ENCODE peak calls at places on chromosome 6, in five cellular contexts. Y is PC-3, G is GM23338, D is IMR-90, O is left ventricle myocardium inferior. V is an unnamed sample. For H3K27me3, the result is how much of the 10 kb centered on the place peaks cover.

GRCh38 chr6:148407372-148407771 is 64.7 kb downstream of the SASH1 start:
- DNase-seq in D (peak), G (no peak), Y (peak), O (no peak), V (peak)

GRCh38 chr6:73354389-73354651 is 244 bp upstream of the DPPA5 start:
- DNase-seq in O (no peak), D (no peak), G (no peak), Y (no peak), V (no peak)

GRCh38 chr6:90219168-90219985 is 77.3 kb downstream of the BACH2 start:
- DNase-seq in G (peak), Y (peak), D (peak), O (no peak), V (peak)

GRCh38 chr6:105786890-105787655 is 299.1 kb upstream of the PRDM1 start:
- DNase-seq in D (no peak), G (no peak), O (no peak), Y (no peak), V (no peak)

GRCh38 chr6:111193156-111193555 is 105.9 kb downstream of the SLC16A10 start:
- DNase-seq in G (no peak), Y (no peak), O (no peak), D (no peak), V (no peak)

GRCh38 chr6:91081452-91082067 is 494.7 kb upstream of the MAP3K7 start:
- DNase-seq in G (peak), Y (peak), D (peak), O (no peak), V (peak)

GRCh38 chr6:25842526-25842925 is 10.7 kb upstream of the SLC17A1 start:
- DNase-seq in Y (no peak), O (no peak), G (no peak), D (no peak), V (no peak)

GRCh38 chr6:842141-842540 is 149.2 kb upstream of the EXOC2 start:
- DNase-seq in D (no peak), G (no peak), Y (no peak), O (no peak), V (no peak)

GRCh38 chr6:166078294-166078693 is 89.4 kb downstream of the TBXT start:
- DNase-seq in O (no peak), D (peak), G (no peak), Y (no peak), V (peak)

GRCh38 chr6:111600588-111601440 is 4.9 kb downstream of the TRAF3IP2 start:
- DNase-seq in O (no peak), Y (no peak), G (no peak), D (no peak), V (no peak)

GRCh38 chr6:5457983-5458683 is 196.8 kb downstream of the FARS2 start:
- DNase-seq in D (no peak), G (no peak), O (no peak), Y (peak), V (no peak)

GRCh38 chr6:160960839-160961238 is 30.7 kb upstream of the MAP3K4 start:
- DNase-seq in O (no peak), Y (no peak), D (no peak), G (no peak), V (no peak)

GRCh38 chr6:21953831-21954801 is 342.7 kb downstream of the PRL start:
- DNase-seq in G (peak), O (no peak), D (peak), Y (peak), V (peak)

GRCh38 chr6:158414900-158415299 is 102.6 kb downstream of the TULP4 start:
- DNase-seq in Y (peak), D (peak), O (no peak), G (no peak), V (peak)

GRCh38 chr6:150687508-150687907 is 87.8 kb downstream of the PLEKHG1 start:
- DNase-seq in Y (no peak), O (peak), D (no peak), G (no peak), V (no peak)

GRCh38 chr6:90440586-90441338 is 144.1 kb upstream of the BACH2 start:
- DNase-seq in G (no peak), O (no peak), D (no peak), Y (no peak), V (no peak)

GRCh38 chr6:70673601-70674000 is 5.9 kb downstream of the SMAP1 start:
- DNase-seq in D (peak), G (peak), O (no peak), Y (peak), V (peak)

GRCh38 chr6:113694278-113695077 is 162.7 kb upstream of the MARCKS start:
- DNase-seq in O (no peak), G (no peak), D (peak), Y (peak), V (no peak)

GRCh38 chr6:156351346-156351966 is 425.7 kb upstream of the ARID1B start:
- DNase-seq in Y (no peak), O (no peak), D (no peak), G (no peak), V (no peak)

GRCh38 chr6:5876076-5876475 is 130.6 kb downstream of the NRN1 start:
- DNase-seq in O (no peak), D (no peak), G (no peak), Y (no peak), V (no peak)

GRCh38 chr6:30111266-30111856 is 1.5 kb downstream of the TRIM31 start:
- DNase-seq in Y (no peak), O (no peak), D (no peak), G (peak), V (no peak)

GRCh38 chr6:16824804-16825777 is 63.8 kb upstream of the ATXN1 start:
- DNase-seq in O (no peak), Y (no peak), D (no peak), G (no peak), V (no peak)

GRCh38 chr6:147382945-147383554 is 125.4 kb upstream of the SAMD5 start:
- DNase-seq in D (peak), O (no peak), Y (peak), G (peak), V (peak)

GRCh38 chr6:158819213-158819976 is at the start of gene EZR:
- DNase-seq in G (peak), Y (peak), D (peak), O (peak), V (peak)

GRCh38 chr6:157513004-157513603 is 132.1 kb downstream of the ZDHHC14 start:
- DNase-seq in G (no peak), O (no peak), D (peak), Y (no peak), V (no peak)

GRCh38 chr6:37029249-37029959 is 23.9 kb downstream of the FGD2 start:
- DNase-seq in O (peak), D (peak), G (peak), Y (peak), V (peak)

GRCh38 chr6:46130665-46131064 is 876 bp downstream of the ENPP4 start:
- DNase-seq in O (no peak), D (no peak), Y (peak), G (no peak), V (no peak)

GRCh38 chr6:89242574-89243330 is 25.6 kb upstream of the GABRR1 start:
- DNase-seq in O (no peak), D (peak), Y (peak), G (peak), V (peak)

GRCh38 chr6:39905640-39905975 is 28.7 kb downstream of the MOCS1 start:
- DNase-seq in O (no peak), Y (no peak), G (no peak), D (no peak), V (no peak)

GRCh38 chr6:52955871-52956270 is 39.2 kb downstream of the GSTA4 start:
- DNase-seq in G (no peak), D (no peak), O (no peak), Y (no peak), V (no peak)

GRCh38 chr6:154962751-154963150 is 32.4 kb upstream of the TIAM2 start:
- DNase-seq in D (peak), G (no peak), O (no peak), Y (peak), V (peak)

GRCh38 chr6:42211726-42212125 is 5.9 kb downstream of the MRPS10 start:
- DNase-seq in D (no peak), Y (no peak), O (no peak), G (no peak), V (no peak)

GRCh38 chr6:22141271-22141745 is 155.5 kb downstream of the PRL start:
- DNase-seq in G (no peak), O (no peak), D (peak), Y (peak), V (no peak)

GRCh38 chr6:150269857-150270223 is 99.0 kb upstream of the IYD start:
- DNase-seq in D (peak), O (no peak), G (no peak), Y (peak), V (no peak)

GRCh38 chr6:125544819-125545218 is 204.6 kb upstream of the HEY2 start:
- DNase-seq in O (no peak), G (no peak), Y (no peak), D (no peak), V (no peak)

GRCh38 chr6:119501798-119502483 is 152.4 kb upstream of the MAN1A1 start:
- DNase-seq in G (no peak), D (no peak), O (no peak), Y (no peak), V (no peak)

GRCh38 chr6:155143610-155144106 is 120.2 kb upstream of the CLDN20 start:
- DNase-seq in O (no peak), G (peak), Y (no peak), D (no peak), V (no peak)

GRCh38 chr6:16136086-16136485 is 7.2 kb downstream of the MYLIP start:
- DNase-seq in Y (no peak), O (no peak), G (no peak), D (no peak), V (no peak)

GRCh38 chr6:104639671-104640070 is 220.0 kb downstream of the HACE1 start:
- DNase-seq in Y (no peak), D (peak), G (no peak), O (no peak), V (no peak)

DNA sequence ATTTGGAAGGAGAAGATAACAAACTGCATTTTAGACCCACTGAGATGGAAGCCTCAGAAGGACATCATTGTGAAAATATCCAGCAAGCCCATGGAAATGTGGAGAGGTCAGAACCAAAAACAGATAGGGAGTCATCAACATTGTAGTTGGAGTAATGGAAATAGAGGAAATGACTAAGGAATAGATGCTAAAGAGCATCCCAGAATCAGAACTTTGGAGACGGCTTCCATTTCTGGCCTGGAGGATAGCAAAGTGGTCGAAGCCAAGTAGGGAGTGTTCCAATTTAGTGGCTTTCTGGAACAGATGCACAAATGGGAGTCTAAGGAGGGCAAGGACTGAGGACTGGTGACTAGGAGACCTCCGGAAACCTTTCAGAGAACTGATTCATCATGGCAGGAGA is 3.6 kb downstream of the BEND6 start:
- DNase-seq in G (no peak), O (no peak), D (peak), Y (no peak), V (no peak)
- H3K27me3 ChIP-seq in G (under half), O (under half), D (under half), Y (under half), V (under half)

GRCh38 chr6:35386989-35387388 is 44.6 kb downstream of the PPARD start:
- DNase-seq in Y (no peak), G (no peak), O (no peak), D (no peak), V (no peak)
- TF ChIP-seq CTCF in Y (no peak), G (no peak), O (no peak), D (no peak), V (peak)

GRCh38 chr6:168100011-168100802 is 21.2 kb upstream of the FRMD1 start:
- DNase-seq in Y (no peak), G (no peak), D (no peak), O (no peak), V (no peak)
- H3K27me3 ChIP-seq in Y (under half), G (under half), D (under half), O (under half), V (under half)

GRCh38 chr6:129567374-129567773 is 142.6 kb downstream of the ARHGAP18 start:
- DNase-seq in D (no peak), O (no peak), Y (peak), G (peak), V (peak)
- TF ChIP-seq CTCF in D (peak), O (peak), Y (peak), G (peak), V (peak)

DNA sequence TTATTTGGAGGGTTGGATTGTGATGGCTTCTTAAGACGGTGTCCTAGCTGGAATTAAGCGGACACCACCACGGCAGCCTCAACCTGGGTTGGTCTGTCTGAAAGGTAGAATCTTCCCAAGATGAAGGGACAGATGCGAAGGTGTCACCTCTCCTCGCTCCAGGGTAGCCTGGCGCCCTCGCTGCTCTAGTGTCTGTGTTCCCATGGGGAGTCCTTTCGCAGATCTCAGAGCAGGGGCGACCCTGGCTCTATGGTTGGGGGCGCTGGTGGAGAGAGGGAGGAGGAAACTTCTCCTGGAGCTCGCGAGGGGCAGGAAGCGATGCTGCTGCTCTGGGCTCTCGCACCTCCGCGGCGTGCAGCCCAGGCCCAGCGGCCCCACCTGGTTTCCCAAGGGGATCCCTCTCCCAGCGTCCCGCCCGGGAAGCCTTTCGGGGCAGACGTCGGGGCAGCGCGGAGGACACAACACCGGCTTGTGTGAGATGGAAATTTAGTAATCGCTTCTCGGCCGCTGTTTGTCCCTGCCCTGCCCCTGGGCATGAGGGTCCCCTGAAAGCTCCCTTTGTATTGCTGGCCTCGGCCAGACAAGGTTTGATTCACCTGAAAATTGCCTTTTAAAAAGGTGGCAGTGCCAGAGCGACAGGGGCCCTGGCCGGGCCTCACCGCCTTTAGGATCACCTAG is 1.8 kb downstream of the RSPO3 start:
- DNase-seq in Y (no peak), O (no peak), G (peak), D (no peak), V (no peak)
- H3K27me3 ChIP-seq in Y (half or more), O (half or more), G (half or more), D (under half), V (under half)

DNA sequence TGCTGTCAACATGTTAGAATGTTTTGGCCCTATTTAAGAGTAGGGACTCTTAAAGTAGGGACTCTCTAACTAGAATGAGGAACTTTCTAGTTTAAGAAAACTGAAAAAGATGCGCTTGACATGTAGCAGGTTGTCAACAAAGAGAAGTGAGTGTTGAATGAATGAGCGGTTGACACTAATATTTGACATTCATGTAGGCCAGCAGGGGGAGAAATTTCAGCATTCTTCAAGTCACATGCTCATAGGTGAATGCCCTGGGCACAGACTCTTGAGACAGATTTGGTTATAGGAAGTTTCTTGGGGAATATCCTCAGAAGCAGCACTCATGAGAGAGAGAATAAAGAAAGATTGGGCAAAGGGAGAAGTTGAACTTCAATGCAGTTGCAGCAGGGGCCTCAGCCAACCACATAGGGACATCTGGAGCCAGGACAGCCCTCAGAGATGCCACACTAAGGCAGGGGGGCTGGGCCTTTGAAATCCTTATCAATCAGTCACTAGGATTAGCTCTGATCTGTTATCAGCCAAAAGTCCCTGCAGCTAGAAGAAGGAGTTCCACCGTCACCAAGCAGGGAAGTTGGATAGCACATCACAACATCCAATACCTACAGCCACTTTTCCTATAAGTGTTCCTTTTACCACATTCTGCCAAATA is 145.1 kb upstream of the FKBP1C start:
- DNase-seq in Y (peak), D (no peak), G (peak), O (no peak), V (no peak)
- TF ChIP-seq CTCF in Y (peak), D (no peak), G (peak), O (no peak), V (no peak)

GRCh38 chr6:43399932-43400487 is 27.3 kb upstream of the ABCC10 start:
- DNase-seq in O (no peak), Y (no peak), D (no peak), G (no peak), V (no peak)
- H3K27me3 ChIP-seq in O (under half), Y (under half), D (under half), G (under half), V (under half)